ENCODE peak calls at places on chromosomes 11 and 22, in four cellular contexts. One of them, this sample, is unnamed.

GRCh38 chr22:35561796-35562526 is 21.3 kb downstream of the RASD2 start:
- DNase-seq in fibroblast of lung: peak; percentile 91
- DNase-seq in osteoblast: peak; percentile 87
- DNase-seq in left ventricle myocardium inferior: no peak
- DNase-seq in this sample: no peak

GRCh38 chr11:120102862-120103118 is 35.1 kb downstream of the TRIM29 start:
- DNase-seq in left ventricle myocardium inferior: no peak
- DNase-seq in osteoblast: no peak
- DNase-seq in fibroblast of lung: no peak
- DNase-seq in this sample: no peak

GRCh38 chr22:48717076-48717810 is 1110.4 kb downstream of the BRD1 start:
- DNase-seq in osteoblast: peak; percentile 44
- DNase-seq in fibroblast of lung: no peak
- DNase-seq in left ventricle myocardium inferior: peak; percentile 8
- DNase-seq in this sample: peak; percentile 73

GRCh38 chr11:113375402-113375801 is 12.2 kb upstream of the ANKK1 start:
- DNase-seq in left ventricle myocardium inferior: no peak
- DNase-seq in osteoblast: no peak
- DNase-seq in fibroblast of lung: no peak
- DNase-seq in this sample: no peak

GRCh38 chr11:102110761-102111010 is 439 bp downstream of the YAP1 start:
- DNase-seq in left ventricle myocardium inferior: no peak
- DNase-seq in osteoblast: no peak
- DNase-seq in fibroblast of lung: no peak
- DNase-seq in this sample: no peak

GRCh38 chr11:115778928-115779650 is 274.9 kb upstream of the CADM1 start:
- DNase-seq in osteoblast: no peak
- DNase-seq in left ventricle myocardium inferior: no peak
- DNase-seq in fibroblast of lung: peak; percentile 40
- DNase-seq in this sample: no peak

GRCh38 chr11:130527648-130528300 is 79.3 kb downstream of the ADAMTS15 start:
- DNase-seq in left ventricle myocardium inferior: peak; percentile 53
- DNase-seq in osteoblast: no peak
- DNase-seq in fibroblast of lung: peak; percentile 86
- DNase-seq in this sample: no peak

GRCh38 chr11:131824766-131825165 is 454.4 kb downstream of the NTM start:
- DNase-seq in osteoblast: no peak
- DNase-seq in fibroblast of lung: no peak
- DNase-seq in left ventricle myocardium inferior: no peak
- DNase-seq in this sample: no peak

GRCh38 chr11:117039897-117040296 is 58.3 kb downstream of the SIK3 start:
- DNase-seq in fibroblast of lung: peak; percentile 45
- DNase-seq in left ventricle myocardium inferior: no peak
- DNase-seq in osteoblast: no peak
- DNase-seq in this sample: no peak

GRCh38 chr11:31262761-31263160 is 106.8 kb downstream of the DCDC1 start:
- DNase-seq in osteoblast: no peak
- DNase-seq in fibroblast of lung: peak; percentile 14
- DNase-seq in left ventricle myocardium inferior: no peak
- DNase-seq in this sample: no peak

GRCh38 chr11:66066751-66067150 is 3.3 kb upstream of the PACS1 start:
- DNase-seq in left ventricle myocardium inferior: no peak
- DNase-seq in osteoblast: no peak
- DNase-seq in fibroblast of lung: no peak
- DNase-seq in this sample: no peak

GRCh38 chr11:66465371-66466224 is 1.1 kb upstream of the PELI3 start:
- DNase-seq in osteoblast: peak; percentile 83
- DNase-seq in left ventricle myocardium inferior: no peak
- DNase-seq in fibroblast of lung: no peak
- DNase-seq in this sample: no peak

GRCh38 chr11:64344721-64345120 is 4.7 kb downstream of the CCDC88B start:
- DNase-seq in fibroblast of lung: no peak
- DNase-seq in osteoblast: peak; percentile 66
- DNase-seq in left ventricle myocardium inferior: no peak
- DNase-seq in this sample: no peak

GRCh38 chr11:7490054-7490453 is 4.7 kb downstream of the OLFML1 start:
- DNase-seq in osteoblast: peak; percentile 77
- DNase-seq in left ventricle myocardium inferior: no peak
- DNase-seq in fibroblast of lung: peak; percentile 8
- DNase-seq in this sample: no peak

GRCh38 chr11:19595840-19596751 is 116.5 kb upstream of the NAV2 start:
- DNase-seq in osteoblast: peak; percentile 89
- DNase-seq in left ventricle myocardium inferior: peak; percentile 47
- DNase-seq in fibroblast of lung: peak; percentile 85
- DNase-seq in this sample: no peak

GRCh38 chr11:97943493-97943892 is 1077.3 kb upstream of the CNTN5 start:
- DNase-seq in osteoblast: no peak
- DNase-seq in fibroblast of lung: no peak
- DNase-seq in left ventricle myocardium inferior: no peak
- DNase-seq in this sample: no peak

GRCh38 chr22:22920104-22920654 is 32.6 kb downstream of the IGLL5 start:
- DNase-seq in fibroblast of lung: no peak
- DNase-seq in osteoblast: no peak
- DNase-seq in left ventricle myocardium inferior: no peak
- DNase-seq in this sample: no peak
- TF ChIP-seq CTCF in fibroblast of lung: no peak
- TF ChIP-seq CTCF in osteoblast: no peak
- TF ChIP-seq CTCF in left ventricle myocardium inferior: no peak
- TF ChIP-seq CTCF in this sample: no peak

DNA sequence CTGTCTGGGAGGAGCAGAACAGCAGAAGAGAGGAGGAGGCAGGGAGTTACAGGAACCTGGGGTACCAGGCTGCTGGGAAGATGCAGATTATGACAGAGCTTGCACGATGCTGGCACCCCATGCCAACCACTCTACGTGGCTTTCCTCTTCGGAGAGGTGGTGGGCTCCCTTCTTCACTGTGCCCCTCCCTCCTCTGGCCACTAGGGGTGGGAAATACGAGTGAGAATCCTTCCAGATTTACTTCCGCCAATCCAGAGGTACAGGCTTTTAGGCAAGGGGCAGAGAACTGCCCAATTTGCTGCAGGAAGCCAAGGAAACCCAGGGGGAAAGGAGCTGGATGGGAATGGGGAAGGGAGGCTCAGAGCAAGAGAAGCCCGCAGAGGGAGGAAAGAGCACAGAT is 12.3 kb downstream of the HYOU1 start:
- DNase-seq in osteoblast: no peak
- DNase-seq in left ventricle myocardium inferior: no peak
- DNase-seq in fibroblast of lung: no peak
- DNase-seq in this sample: no peak
- TF ChIP-seq CTCF in osteoblast: peak; percentile 19
- TF ChIP-seq CTCF in left ventricle myocardium inferior: no peak
- TF ChIP-seq CTCF in fibroblast of lung: no peak
- TF ChIP-seq CTCF in this sample: peak; percentile 33

GRCh38 chr11:27211370-27212127 is 151.5 kb downstream of the CCDC34 start:
- DNase-seq in osteoblast: peak; percentile 64
- DNase-seq in left ventricle myocardium inferior: peak; percentile 30
- DNase-seq in fibroblast of lung: no peak
- DNase-seq in this sample: no peak
- TF ChIP-seq CTCF in osteoblast: peak; percentile 42
- TF ChIP-seq CTCF in left ventricle myocardium inferior: peak; percentile 40
- TF ChIP-seq CTCF in fibroblast of lung: peak; percentile 36
- TF ChIP-seq CTCF in this sample: peak; percentile 72

GRCh38 chr11:123430736-123431356 is 777 bp downstream of the GRAMD1B start:
- DNase-seq in left ventricle myocardium inferior: peak; percentile 70
- DNase-seq in fibroblast of lung: peak; percentile 47
- DNase-seq in osteoblast: peak; percentile 91
- DNase-seq in this sample: peak; percentile 86
- TF ChIP-seq CTCF in left ventricle myocardium inferior: no peak
- TF ChIP-seq CTCF in fibroblast of lung: no peak
- TF ChIP-seq CTCF in osteoblast: no peak
- TF ChIP-seq CTCF in this sample: peak; percentile 4